ENCODE peak calls at places on chromosomes 7 and 10, in seven cellular contexts. C is neural crest cell; S is effector CD4-positive, alpha-beta T cell; A is NCI-H510A treated with DMSO at 0.1 percent for 48 hours; V is GM03348; I is AG09309; W is OCI-LY7. M is an unnamed sample.

GRCh38 chr10:35690534-35690933 is 48.4 kb upstream of the FZD8 start:
- DNase-seq in C (no peak), S (no peak), A (no peak), V (no peak), I (no peak), W (no peak), M (no peak)

GRCh38 chr10:75643944-75644820 is 212.8 kb downstream of the LRMDA start:
- DNase-seq in C (no peak), S (no peak), A (no peak), V (no peak), I (no peak), W (no peak), M (no peak)

GRCh38 chr7:46015107-46015868 is 94.2 kb upstream of the IGFBP3 start:
- DNase-seq in C (peak; percentile 54), S (no peak), A (no peak), V (no peak), I (no peak), W (no peak), M (peak; percentile 83)

GRCh38 chr7:3042861-3043489 is 692 bp downstream of the CARD11 start:
- DNase-seq in C (no peak), S (peak; percentile 53), A (no peak), V (no peak), I (no peak), W (peak; percentile 86), M (no peak)

GRCh38 chr10:99560277-99561126 is 27.8 kb downstream of the NKX2-3 start:
- DNase-seq in C (peak; percentile 66), S (peak; percentile 23), A (peak; percentile 66), V (peak; percentile 72), I (peak; percentile 13), W (peak; percentile 58), M (peak; percentile 56)

GRCh38 chr7:95897557-95898183 is 125.3 kb downstream of the DYNC1I1 start:
- DNase-seq in C (no peak), S (no peak), A (no peak), V (no peak), I (no peak), W (peak; percentile 5), M (no peak)

GRCh38 chr7:69465262-69465661 is 133.0 kb upstream of the AUTS2 start:
- DNase-seq in C (no peak), S (no peak), A (no peak), V (no peak), I (no peak), W (no peak), M (no peak)

GRCh38 chr10:129899564-129899862 is 64.6 kb downstream of the EBF3 start:
- DNase-seq in C (no peak), S (no peak), A (no peak), V (no peak), I (no peak), W (no peak), M (no peak)

GRCh38 chr7:157831901-157832810 is 495.4 kb downstream of the DNAJB6 start:
- DNase-seq in C (no peak), S (no peak), A (peak; percentile 67), V (no peak), I (no peak), W (no peak), M (no peak)

GRCh38 chr7:5630670-5631069 is 150.8 kb downstream of the RNF216 start:
- DNase-seq in C (no peak), S (peak; percentile 18), A (no peak), V (no peak), I (no peak), W (no peak), M (no peak)

GRCh38 chr10:110076559-110077318 is 69.0 kb downstream of the ADD3 start:
- DNase-seq in C (no peak), S (no peak), A (no peak), V (peak; percentile 70), I (peak; percentile 94), W (peak; percentile 69), M (no peak)

GRCh38 chr7:68613405-68613804 is 984.9 kb upstream of the AUTS2 start:
- DNase-seq in C (no peak), S (no peak), A (peak; percentile 13), V (no peak), I (no peak), W (peak; percentile 16), M (no peak)

GRCh38 chr10:50271564-50272250 is 20.4 kb upstream of the ASAH2 start:
- DNase-seq in C (no peak), S (no peak), A (no peak), V (no peak), I (no peak), W (no peak), M (no peak)

GRCh38 chr10:126902157-126902556 is 3.1 kb upstream of the DOCK1 start:
- DNase-seq in C (no peak), S (no peak), A (no peak), V (peak; percentile 77), I (peak; percentile 38), W (no peak), M (no peak)

GRCh38 chr10:130388746-130389145 is 252.6 kb downstream of the GLRX3 start:
- DNase-seq in C (no peak), S (no peak), A (no peak), V (no peak), I (no peak), W (no peak), M (no peak)

M was measured in glutamatergic neuron.